ENCODE peak calls at places on chromosomes 13 and 19, in ten cellular contexts. One of them, this sample, is unnamed.

GRCh38 chr13:110275931-110276552 is 30.9 kb downstream of the COL4A1 start:
- DNase-seq in keratinocyte: no peak
- DNase-seq in psoas muscle: peak
- DNase-seq in cardiac muscle cell: no peak
- DNase-seq in CD8-positive, alpha-beta T cell: no peak
- DNase-seq in ovary: peak
- DNase-seq in body of pancreas: no peak
- DNase-seq in SK-N-SH: no peak
- DNase-seq in endothelial cell of umbilical vein: no peak
- DNase-seq in neuronal stem cell: no peak
- DNase-seq in this sample: no peak

GRCh38 chr19:4732680-4733114 is 9.1 kb upstream of the DPP9 start:
- DNase-seq in neuronal stem cell: peak
- DNase-seq in CD8-positive, alpha-beta T cell: peak
- DNase-seq in SK-N-SH: peak
- DNase-seq in cardiac muscle cell: peak
- DNase-seq in body of pancreas: peak
- DNase-seq in endothelial cell of umbilical vein: peak
- DNase-seq in ovary: no peak
- DNase-seq in psoas muscle: peak
- DNase-seq in keratinocyte: no peak
- DNase-seq in this sample: no peak

GRCh38 chr19:7703332-7703731 is 1.4 kb upstream of the FCER2 start:
- DNase-seq in ovary: no peak
- DNase-seq in CD8-positive, alpha-beta T cell: no peak
- DNase-seq in cardiac muscle cell: no peak
- DNase-seq in psoas muscle: no peak
- DNase-seq in keratinocyte: no peak
- DNase-seq in body of pancreas: no peak
- DNase-seq in SK-N-SH: no peak
- DNase-seq in endothelial cell of umbilical vein: no peak
- DNase-seq in neuronal stem cell: no peak
- DNase-seq in this sample: no peak

GRCh38 chr13:50386527-50387123 is 371.4 kb downstream of the KCNRG start:
- DNase-seq in endothelial cell of umbilical vein: peak
- DNase-seq in SK-N-SH: no peak
- DNase-seq in keratinocyte: no peak
- DNase-seq in CD8-positive, alpha-beta T cell: no peak
- DNase-seq in cardiac muscle cell: peak
- DNase-seq in body of pancreas: no peak
- DNase-seq in neuronal stem cell: peak
- DNase-seq in psoas muscle: peak
- DNase-seq in ovary: no peak
- DNase-seq in this sample: no peak

GRCh38 chr19:3638208-3639193 is 11.9 kb upstream of the CACTIN start:
- DNase-seq in psoas muscle: no peak
- DNase-seq in keratinocyte: no peak
- DNase-seq in cardiac muscle cell: no peak
- DNase-seq in ovary: no peak
- DNase-seq in CD8-positive, alpha-beta T cell: no peak
- DNase-seq in endothelial cell of umbilical vein: no peak
- DNase-seq in neuronal stem cell: no peak
- DNase-seq in body of pancreas: no peak
- DNase-seq in SK-N-SH: no peak
- DNase-seq in this sample: no peak

GRCh38 chr19:17420267-17420924 is 549 bp downstream of the MVB12A start:
- DNase-seq in keratinocyte: no peak
- DNase-seq in neuronal stem cell: no peak
- DNase-seq in psoas muscle: peak
- DNase-seq in body of pancreas: peak
- DNase-seq in endothelial cell of umbilical vein: peak
- DNase-seq in CD8-positive, alpha-beta T cell: peak
- DNase-seq in SK-N-SH: peak
- DNase-seq in ovary: peak
- DNase-seq in cardiac muscle cell: peak
- DNase-seq in this sample: peak

GRCh38 chr19:46716672-46717033 is 261 bp downstream of the PRKD2 start:
- DNase-seq in SK-N-SH: no peak
- DNase-seq in neuronal stem cell: no peak
- DNase-seq in ovary: no peak
- DNase-seq in keratinocyte: no peak
- DNase-seq in endothelial cell of umbilical vein: no peak
- DNase-seq in psoas muscle: no peak
- DNase-seq in CD8-positive, alpha-beta T cell: no peak
- DNase-seq in cardiac muscle cell: peak
- DNase-seq in body of pancreas: no peak
- DNase-seq in this sample: no peak

GRCh38 chr13:68174905-68175304 is 944.8 kb upstream of the PCDH9 start:
- DNase-seq in ovary: no peak
- DNase-seq in neuronal stem cell: no peak
- DNase-seq in endothelial cell of umbilical vein: no peak
- DNase-seq in CD8-positive, alpha-beta T cell: no peak
- DNase-seq in cardiac muscle cell: no peak
- DNase-seq in psoas muscle: no peak
- DNase-seq in SK-N-SH: peak
- DNase-seq in keratinocyte: no peak
- DNase-seq in body of pancreas: no peak
- DNase-seq in this sample: no peak

GRCh38 chr13:105410602-105411001 is 1124.9 kb downstream of the EFNB2 start:
- DNase-seq in neuronal stem cell: peak
- DNase-seq in body of pancreas: peak
- DNase-seq in ovary: no peak
- DNase-seq in CD8-positive, alpha-beta T cell: peak
- DNase-seq in endothelial cell of umbilical vein: peak
- DNase-seq in SK-N-SH: peak
- DNase-seq in psoas muscle: peak
- DNase-seq in keratinocyte: no peak
- DNase-seq in cardiac muscle cell: peak
- DNase-seq in this sample: peak

GRCh38 chr13:51636349-51636890 is 52.2 kb downstream of the WDFY2 start:
- DNase-seq in keratinocyte: no peak
- DNase-seq in body of pancreas: no peak
- DNase-seq in neuronal stem cell: no peak
- DNase-seq in endothelial cell of umbilical vein: peak
- DNase-seq in psoas muscle: no peak
- DNase-seq in CD8-positive, alpha-beta T cell: no peak
- DNase-seq in cardiac muscle cell: no peak
- DNase-seq in SK-N-SH: no peak
- DNase-seq in ovary: no peak
- DNase-seq in this sample: no peak

GRCh38 chr19:11152318-11153062 is 3.1 kb downstream of the SPC24 start:
- DNase-seq in ovary: peak
- DNase-seq in body of pancreas: peak
- DNase-seq in neuronal stem cell: no peak
- DNase-seq in CD8-positive, alpha-beta T cell: no peak
- DNase-seq in psoas muscle: peak
- DNase-seq in SK-N-SH: no peak
- DNase-seq in endothelial cell of umbilical vein: peak
- DNase-seq in cardiac muscle cell: no peak
- DNase-seq in keratinocyte: no peak
- DNase-seq in this sample: no peak

GRCh38 chr19:17944301-17944700 is 11.5 kb downstream of the CCDC124 start:
- DNase-seq in neuronal stem cell: no peak
- DNase-seq in psoas muscle: no peak
- DNase-seq in CD8-positive, alpha-beta T cell: no peak
- DNase-seq in keratinocyte: no peak
- DNase-seq in SK-N-SH: no peak
- DNase-seq in body of pancreas: no peak
- DNase-seq in endothelial cell of umbilical vein: peak
- DNase-seq in ovary: no peak
- DNase-seq in cardiac muscle cell: no peak
- DNase-seq in this sample: no peak

GRCh38 chr13:113751491-113751890 is 7.5 kb upstream of the TMEM255B start:
- DNase-seq in endothelial cell of umbilical vein: no peak
- DNase-seq in ovary: no peak
- DNase-seq in keratinocyte: no peak
- DNase-seq in psoas muscle: no peak
- DNase-seq in SK-N-SH: no peak
- DNase-seq in neuronal stem cell: no peak
- DNase-seq in body of pancreas: no peak
- DNase-seq in cardiac muscle cell: no peak
- DNase-seq in CD8-positive, alpha-beta T cell: no peak
- DNase-seq in this sample: no peak

DNA sequence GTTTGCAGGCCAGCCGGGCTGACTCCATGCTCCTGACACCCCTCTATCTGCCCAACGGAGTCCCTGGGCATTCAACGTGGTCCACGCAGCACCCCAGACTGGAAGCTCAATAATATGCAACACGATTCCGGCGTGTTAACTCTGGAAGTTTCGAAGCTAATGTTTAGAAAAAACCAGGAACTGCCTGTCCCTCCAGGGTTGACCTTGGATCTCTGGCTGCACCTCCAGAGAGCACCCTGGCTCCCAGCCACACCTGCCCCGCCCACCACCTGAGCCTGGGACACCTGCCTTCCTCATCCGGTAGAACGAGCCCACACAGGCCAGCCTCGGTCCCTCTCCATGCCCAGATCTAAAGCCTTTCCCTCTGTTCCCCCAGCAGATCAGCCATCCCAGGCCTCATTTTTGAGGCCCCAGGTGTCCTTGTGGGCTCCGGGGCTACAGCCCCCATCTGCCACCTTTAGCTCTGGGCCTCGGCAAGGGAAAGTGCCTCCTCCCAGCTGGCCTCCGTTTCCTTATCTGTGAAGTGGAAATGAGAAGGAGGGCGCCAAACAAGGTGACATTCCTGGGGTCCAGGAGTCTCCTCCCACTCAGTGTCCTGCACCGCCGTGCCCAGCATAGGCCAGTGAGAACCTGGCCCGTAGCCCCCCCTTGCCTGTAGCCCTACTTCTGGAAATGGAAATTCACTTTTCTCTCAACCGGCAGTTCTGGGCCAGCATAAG is 38.7 kb downstream of the KLF2 start:
- DNase-seq in SK-N-SH: no peak
- DNase-seq in ovary: no peak
- DNase-seq in endothelial cell of umbilical vein: no peak
- DNase-seq in body of pancreas: peak
- DNase-seq in keratinocyte: no peak
- DNase-seq in psoas muscle: no peak
- DNase-seq in cardiac muscle cell: no peak
- DNase-seq in neuronal stem cell: no peak
- DNase-seq in CD8-positive, alpha-beta T cell: no peak
- DNase-seq in this sample: no peak
- H3K27ac ChIP-seq in SK-N-SH: no peak
- H3K27ac ChIP-seq in ovary: no peak
- H3K27ac ChIP-seq in endothelial cell of umbilical vein: no peak
- H3K27ac ChIP-seq in body of pancreas: peak
- H3K27ac ChIP-seq in keratinocyte: no peak
- H3K27ac ChIP-seq in psoas muscle: peak
- H3K27ac ChIP-seq in cardiac muscle cell: peak
- H3K27ac ChIP-seq in neuronal stem cell: no peak
- H3K27ac ChIP-seq in CD8-positive, alpha-beta T cell: no peak
- H3K27ac ChIP-seq in this sample: no peak

GRCh38 chr19:54421169-54421516 is 5.9 kb downstream of the TTYH1 start:
- DNase-seq in psoas muscle: no peak
- DNase-seq in body of pancreas: no peak
- DNase-seq in neuronal stem cell: no peak
- DNase-seq in cardiac muscle cell: no peak
- DNase-seq in SK-N-SH: no peak
- DNase-seq in keratinocyte: no peak
- DNase-seq in endothelial cell of umbilical vein: no peak
- DNase-seq in ovary: no peak
- DNase-seq in CD8-positive, alpha-beta T cell: no peak
- DNase-seq in this sample: no peak
- H3K27ac ChIP-seq in psoas muscle: no peak
- H3K27ac ChIP-seq in body of pancreas: peak
- H3K27ac ChIP-seq in neuronal stem cell: peak
- H3K27ac ChIP-seq in cardiac muscle cell: no peak
- H3K27ac ChIP-seq in SK-N-SH: no peak
- H3K27ac ChIP-seq in keratinocyte: no peak
- H3K27ac ChIP-seq in endothelial cell of umbilical vein: no peak
- H3K27ac ChIP-seq in ovary: no peak
- H3K27ac ChIP-seq in CD8-positive, alpha-beta T cell: no peak
- H3K27ac ChIP-seq in this sample: no peak

GRCh38 chr19:15323496-15324235 is 8.7 kb downstream of the BRD4 start:
- DNase-seq in cardiac muscle cell: no peak
- DNase-seq in SK-N-SH: no peak
- DNase-seq in CD8-positive, alpha-beta T cell: no peak
- DNase-seq in neuronal stem cell: no peak
- DNase-seq in ovary: peak
- DNase-seq in keratinocyte: no peak
- DNase-seq in endothelial cell of umbilical vein: no peak
- DNase-seq in body of pancreas: peak
- DNase-seq in psoas muscle: peak
- DNase-seq in this sample: no peak

GRCh38 chr19:15320118-15320517 is 12.2 kb downstream of the BRD4 start:
- DNase-seq in ovary: no peak
- DNase-seq in endothelial cell of umbilical vein: no peak
- DNase-seq in body of pancreas: no peak
- DNase-seq in cardiac muscle cell: no peak
- DNase-seq in psoas muscle: no peak
- DNase-seq in keratinocyte: no peak
- DNase-seq in neuronal stem cell: no peak
- DNase-seq in CD8-positive, alpha-beta T cell: no peak
- DNase-seq in SK-N-SH: no peak
- DNase-seq in this sample: no peak

GRCh38 chr19:15318241-15318691 is 14.1 kb downstream of the BRD4 start:
- DNase-seq in CD8-positive, alpha-beta T cell: peak
- DNase-seq in body of pancreas: no peak
- DNase-seq in keratinocyte: no peak
- DNase-seq in cardiac muscle cell: no peak
- DNase-seq in psoas muscle: no peak
- DNase-seq in SK-N-SH: no peak
- DNase-seq in endothelial cell of umbilical vein: no peak
- DNase-seq in neuronal stem cell: no peak
- DNase-seq in ovary: no peak
- DNase-seq in this sample: no peak

GRCh38 chr19:15324791-15325519 is 7.4 kb downstream of the BRD4 start:
- DNase-seq in SK-N-SH: no peak
- DNase-seq in ovary: no peak
- DNase-seq in keratinocyte: no peak
- DNase-seq in cardiac muscle cell: peak
- DNase-seq in endothelial cell of umbilical vein: no peak
- DNase-seq in psoas muscle: no peak
- DNase-seq in body of pancreas: peak
- DNase-seq in CD8-positive, alpha-beta T cell: peak
- DNase-seq in neuronal stem cell: no peak
- DNase-seq in this sample: no peak

DNA sequence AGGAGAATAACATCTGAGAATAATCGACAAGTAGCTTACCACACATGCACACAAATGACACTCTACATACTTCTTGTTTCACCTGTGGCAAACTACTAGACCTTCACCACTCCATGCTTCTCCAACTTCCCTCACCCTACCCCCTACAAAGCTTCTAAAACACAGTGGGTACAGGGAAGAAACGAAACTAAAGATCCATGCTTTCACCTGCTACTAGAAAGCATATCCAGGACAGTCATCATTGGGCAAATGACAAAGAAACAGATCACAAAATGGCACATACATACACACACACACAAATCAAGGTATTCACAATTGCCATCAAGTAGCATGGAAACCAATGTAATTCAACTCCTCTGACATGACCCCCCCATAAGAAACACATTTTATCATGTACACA is 10.6 kb downstream of the BRD4 start:
- DNase-seq in body of pancreas: no peak
- DNase-seq in SK-N-SH: no peak
- DNase-seq in CD8-positive, alpha-beta T cell: no peak
- DNase-seq in ovary: no peak
- DNase-seq in cardiac muscle cell: no peak
- DNase-seq in neuronal stem cell: no peak
- DNase-seq in keratinocyte: no peak
- DNase-seq in endothelial cell of umbilical vein: no peak
- DNase-seq in psoas muscle: no peak
- DNase-seq in this sample: no peak
- H3K27ac ChIP-seq in body of pancreas: peak
- H3K27ac ChIP-seq in SK-N-SH: peak
- H3K27ac ChIP-seq in CD8-positive, alpha-beta T cell: no peak
- H3K27ac ChIP-seq in ovary: no peak
- H3K27ac ChIP-seq in cardiac muscle cell: peak
- H3K27ac ChIP-seq in neuronal stem cell: no peak
- H3K27ac ChIP-seq in keratinocyte: no peak
- H3K27ac ChIP-seq in endothelial cell of umbilical vein: no peak
- H3K27ac ChIP-seq in psoas muscle: peak
- H3K27ac ChIP-seq in this sample: no peak

GRCh38 chr13:48158290-48158689 is 63.4 kb upstream of the MED4 start:
- DNase-seq in psoas muscle: no peak
- DNase-seq in ovary: no peak
- DNase-seq in CD8-positive, alpha-beta T cell: no peak
- DNase-seq in neuronal stem cell: no peak
- DNase-seq in cardiac muscle cell: no peak
- DNase-seq in SK-N-SH: no peak
- DNase-seq in endothelial cell of umbilical vein: no peak
- DNase-seq in body of pancreas: no peak
- DNase-seq in keratinocyte: no peak
- DNase-seq in this sample: no peak
- H3K27ac ChIP-seq in psoas muscle: no peak
- H3K27ac ChIP-seq in ovary: no peak
- H3K27ac ChIP-seq in CD8-positive, alpha-beta T cell: no peak
- H3K27ac ChIP-seq in neuronal stem cell: no peak
- H3K27ac ChIP-seq in cardiac muscle cell: no peak
- H3K27ac ChIP-seq in SK-N-SH: no peak
- H3K27ac ChIP-seq in endothelial cell of umbilical vein: no peak
- H3K27ac ChIP-seq in body of pancreas: peak
- H3K27ac ChIP-seq in keratinocyte: peak
- H3K27ac ChIP-seq in this sample: no peak